ENCODE peak calls at places on chromosomes 16 and 17, in nine cellular contexts. One of them, this sample, is unnamed.
A peak's percentile ranks its signal among the peaks of the same experiment; 100 is the strongest.

GRCh38 chr17:56891751-56892150 is 22.1 kb downstream of the TRIM25 start:
- DNase-seq in natural killer cell treated with Interleukin-12 subunit alpha and Interleukin-12 subunit beta and Interleukin-15 and Interleukin-18, amount 100 ng/mL, for 72 hours: peak; percentile 69
- DNase-seq in NT2/D1: no peak
- DNase-seq in cardiac muscle cell: no peak
- DNase-seq in AG04450: no peak
- DNase-seq in HT1080: no peak
- DNase-seq in neural crest cell: no peak
- DNase-seq in HCT116: no peak
- DNase-seq in T-cell: peak; percentile 49
- DNase-seq in this sample: peak; percentile 39

GRCh38 chr17:48579738-48580543 is 1.8 kb upstream of the HOXB4 start:
- DNase-seq in natural killer cell treated with Interleukin-12 subunit alpha and Interleukin-12 subunit beta and Interleukin-15 and Interleukin-18, amount 100 ng/mL, for 72 hours: no peak
- DNase-seq in NT2/D1: no peak
- DNase-seq in cardiac muscle cell: no peak
- DNase-seq in AG04450: no peak
- DNase-seq in HT1080: no peak
- DNase-seq in neural crest cell: no peak
- DNase-seq in HCT116: no peak
- DNase-seq in T-cell: no peak
- DNase-seq in this sample: no peak

GRCh38 chr16:66698046-66698445 is 1.5 kb upstream of the CMTM4 start:
- DNase-seq in natural killer cell treated with Interleukin-12 subunit alpha and Interleukin-12 subunit beta and Interleukin-15 and Interleukin-18, amount 100 ng/mL, for 72 hours: no peak
- DNase-seq in NT2/D1: no peak
- DNase-seq in cardiac muscle cell: no peak
- DNase-seq in AG04450: no peak
- DNase-seq in HT1080: no peak
- DNase-seq in neural crest cell: no peak
- DNase-seq in HCT116: no peak
- DNase-seq in T-cell: no peak
- DNase-seq in this sample: no peak

GRCh38 chr17:64214950-64215349 is 48.1 kb downstream of the TEX2 start:
- DNase-seq in natural killer cell treated with Interleukin-12 subunit alpha and Interleukin-12 subunit beta and Interleukin-15 and Interleukin-18, amount 100 ng/mL, for 72 hours: no peak
- DNase-seq in NT2/D1: no peak
- DNase-seq in cardiac muscle cell: no peak
- DNase-seq in AG04450: no peak
- DNase-seq in HT1080: no peak
- DNase-seq in neural crest cell: no peak
- DNase-seq in HCT116: no peak
- DNase-seq in T-cell: no peak
- DNase-seq in this sample: no peak

GRCh38 chr17:29524692-29525091 is 42.1 kb downstream of the ABHD15 start:
- DNase-seq in natural killer cell treated with Interleukin-12 subunit alpha and Interleukin-12 subunit beta and Interleukin-15 and Interleukin-18, amount 100 ng/mL, for 72 hours: no peak
- DNase-seq in NT2/D1: no peak
- DNase-seq in cardiac muscle cell: no peak
- DNase-seq in AG04450: no peak
- DNase-seq in HT1080: no peak
- DNase-seq in neural crest cell: no peak
- DNase-seq in HCT116: no peak
- DNase-seq in T-cell: no peak
- DNase-seq in this sample: no peak

GRCh38 chr16:14088155-14088753 is 17.1 kb downstream of the MRTFB start:
- DNase-seq in natural killer cell treated with Interleukin-12 subunit alpha and Interleukin-12 subunit beta and Interleukin-15 and Interleukin-18, amount 100 ng/mL, for 72 hours: no peak
- DNase-seq in NT2/D1: no peak
- DNase-seq in cardiac muscle cell: no peak
- DNase-seq in AG04450: no peak
- DNase-seq in HT1080: no peak
- DNase-seq in neural crest cell: no peak
- DNase-seq in HCT116: no peak
- DNase-seq in T-cell: no peak
- DNase-seq in this sample: no peak

GRCh38 chr16:10919003-10919351 is 23.3 kb downstream of the DEXI start:
- DNase-seq in natural killer cell treated with Interleukin-12 subunit alpha and Interleukin-12 subunit beta and Interleukin-15 and Interleukin-18, amount 100 ng/mL, for 72 hours: no peak
- DNase-seq in NT2/D1: no peak
- DNase-seq in cardiac muscle cell: no peak
- DNase-seq in AG04450: no peak
- DNase-seq in HT1080: no peak
- DNase-seq in neural crest cell: no peak
- DNase-seq in HCT116: no peak
- DNase-seq in T-cell: no peak
- DNase-seq in this sample: no peak

GRCh38 chr17:73166731-73167581 is 2.1 kb downstream of the SSTR2 start:
- DNase-seq in natural killer cell treated with Interleukin-12 subunit alpha and Interleukin-12 subunit beta and Interleukin-15 and Interleukin-18, amount 100 ng/mL, for 72 hours: no peak
- DNase-seq in NT2/D1: no peak
- DNase-seq in cardiac muscle cell: no peak
- DNase-seq in AG04450: no peak
- DNase-seq in HT1080: no peak
- DNase-seq in neural crest cell: no peak
- DNase-seq in HCT116: no peak
- DNase-seq in T-cell: no peak
- DNase-seq in this sample: no peak

GRCh38 chr17:8643855-8644506 is 13.5 kb upstream of the MYH10 start:
- DNase-seq in natural killer cell treated with Interleukin-12 subunit alpha and Interleukin-12 subunit beta and Interleukin-15 and Interleukin-18, amount 100 ng/mL, for 72 hours: no peak
- DNase-seq in NT2/D1: no peak
- DNase-seq in cardiac muscle cell: no peak
- DNase-seq in AG04450: no peak
- DNase-seq in HT1080: no peak
- DNase-seq in neural crest cell: no peak
- DNase-seq in HCT116: no peak
- DNase-seq in T-cell: no peak
- DNase-seq in this sample: no peak

GRCh38 chr17:4161179-4161559 is 18.2 kb downstream of the CYB5D2 start:
- DNase-seq in natural killer cell treated with Interleukin-12 subunit alpha and Interleukin-12 subunit beta and Interleukin-15 and Interleukin-18, amount 100 ng/mL, for 72 hours: peak; percentile 38
- DNase-seq in NT2/D1: peak; percentile 47
- DNase-seq in cardiac muscle cell: no peak
- DNase-seq in AG04450: peak; percentile 72
- DNase-seq in HT1080: peak; percentile 74
- DNase-seq in neural crest cell: no peak
- DNase-seq in HCT116: no peak
- DNase-seq in T-cell: no peak
- DNase-seq in this sample: no peak

GRCh38 chr17:43839670-43840101 is 6.7 kb upstream of the MPP3 start:
- DNase-seq in natural killer cell treated with Interleukin-12 subunit alpha and Interleukin-12 subunit beta and Interleukin-15 and Interleukin-18, amount 100 ng/mL, for 72 hours: no peak
- DNase-seq in NT2/D1: no peak
- DNase-seq in cardiac muscle cell: no peak
- DNase-seq in AG04450: no peak
- DNase-seq in HT1080: peak; percentile 8
- DNase-seq in neural crest cell: no peak
- DNase-seq in HCT116: peak; percentile 76
- DNase-seq in T-cell: no peak
- DNase-seq in this sample: peak; percentile 34

GRCh38 chr16:29738514-29738913 is 7.3 kb downstream of the C16orf54 start:
- DNase-seq in natural killer cell treated with Interleukin-12 subunit alpha and Interleukin-12 subunit beta and Interleukin-15 and Interleukin-18, amount 100 ng/mL, for 72 hours: no peak
- DNase-seq in NT2/D1: no peak
- DNase-seq in cardiac muscle cell: no peak
- DNase-seq in AG04450: no peak
- DNase-seq in HT1080: no peak
- DNase-seq in neural crest cell: no peak
- DNase-seq in HCT116: no peak
- DNase-seq in T-cell: peak; percentile 70
- DNase-seq in this sample: no peak